ENCODE peak calls at places on chromosomes 5 and 9, in ten cellular contexts. B is fibroblast of lung, I is AG04449, W is esophagus squamous epithelium, D is endodermal cell, L is tibial artery, S is heart right ventricle, Z is neural progenitor cell, C is prostate gland, G is gastrocnemius medialis. O is an unnamed sample.
A peak's percentile ranks its signal among the peaks of the same experiment; 100 is the strongest.

GRCh38 chr5:14146725-14147124 is 3.6 kb downstream of the TRIO start:
- DNase-seq in B (peak; percentile 50), I (no peak), W (no peak), D (no peak), L (no peak), S (no peak), Z (no peak), C (no peak), G (no peak), O (no peak)

GRCh38 chr5:53419247-53419646 is 61.2 kb upstream of the FST start:
- DNase-seq in B (peak; percentile 82), I (no peak), W (no peak), D (no peak), L (no peak), S (no peak), Z (no peak), C (no peak), G (no peak), O (peak; percentile 96)

GRCh38 chr5:133884525-133885311 is 83.7 kb downstream of the C5orf15 start:
- DNase-seq in B (no peak), I (no peak), W (no peak), D (no peak), L (no peak), S (no peak), Z (no peak), C (no peak), G (no peak), O (peak; percentile 17)

GRCh38 chr9:77725051-77725702 is 77.1 kb upstream of the GNA14 start:
- DNase-seq in B (no peak), I (no peak), W (no peak), D (no peak), L (no peak), S (no peak), Z (no peak), C (no peak), G (no peak), O (no peak)

GRCh38 chr5:177371705-177372533 is 12.3 kb upstream of the SLC34A1 start:
- DNase-seq in B (no peak), I (no peak), W (no peak), D (peak; percentile 43), L (no peak), S (no peak), Z (no peak), C (no peak), G (no peak), O (no peak)

GRCh38 chr5:155455791-155456514 is 442.4 kb downstream of the KIF4B start:
- DNase-seq in B (no peak), I (no peak), W (no peak), D (no peak), L (no peak), S (no peak), Z (no peak), C (no peak), G (no peak), O (no peak)

GRCh38 chr5:7763621-7764072 is 87.3 kb downstream of the CFAP90 start:
- DNase-seq in B (no peak), I (no peak), W (no peak), D (no peak), L (no peak), S (peak; percentile 17), Z (no peak), C (peak; percentile 15), G (peak; percentile 74), O (no peak)

GRCh38 chr5:73189816-73190451 is 16.9 kb downstream of the TMEM174 start:
- DNase-seq in B (peak; percentile 81), I (peak; percentile 55), W (no peak), D (peak; percentile 70), L (no peak), S (no peak), Z (no peak), C (no peak), G (no peak), O (peak; percentile 91)

GRCh38 chr9:105444130-105444529 is 3.7 kb upstream of the FSD1L start:
- DNase-seq in B (peak; percentile 74), I (no peak), W (no peak), D (no peak), L (no peak), S (no peak), Z (no peak), C (no peak), G (peak; percentile 32), O (no peak)

GRCh38 chr9:105445203-105445881 is 2.5 kb upstream of the FSD1L start:
- DNase-seq in B (peak; percentile 51), I (no peak), W (no peak), D (no peak), L (no peak), S (peak; percentile 21), Z (no peak), C (no peak), G (peak; percentile 88), O (no peak)

GRCh38 chr9:105447386-105447813 is 434 bp upstream of the FSD1L start:
- DNase-seq in B (no peak), I (no peak), W (no peak), D (no peak), L (no peak), S (no peak), Z (no peak), C (no peak), G (no peak), O (no peak)

GRCh38 chr9:105449081-105449480 is 1.2 kb downstream of the FSD1L start:
- DNase-seq in B (peak; percentile 63), I (no peak), W (no peak), D (no peak), L (no peak), S (no peak), Z (no peak), C (no peak), G (no peak), O (peak; percentile 24)

DNA sequence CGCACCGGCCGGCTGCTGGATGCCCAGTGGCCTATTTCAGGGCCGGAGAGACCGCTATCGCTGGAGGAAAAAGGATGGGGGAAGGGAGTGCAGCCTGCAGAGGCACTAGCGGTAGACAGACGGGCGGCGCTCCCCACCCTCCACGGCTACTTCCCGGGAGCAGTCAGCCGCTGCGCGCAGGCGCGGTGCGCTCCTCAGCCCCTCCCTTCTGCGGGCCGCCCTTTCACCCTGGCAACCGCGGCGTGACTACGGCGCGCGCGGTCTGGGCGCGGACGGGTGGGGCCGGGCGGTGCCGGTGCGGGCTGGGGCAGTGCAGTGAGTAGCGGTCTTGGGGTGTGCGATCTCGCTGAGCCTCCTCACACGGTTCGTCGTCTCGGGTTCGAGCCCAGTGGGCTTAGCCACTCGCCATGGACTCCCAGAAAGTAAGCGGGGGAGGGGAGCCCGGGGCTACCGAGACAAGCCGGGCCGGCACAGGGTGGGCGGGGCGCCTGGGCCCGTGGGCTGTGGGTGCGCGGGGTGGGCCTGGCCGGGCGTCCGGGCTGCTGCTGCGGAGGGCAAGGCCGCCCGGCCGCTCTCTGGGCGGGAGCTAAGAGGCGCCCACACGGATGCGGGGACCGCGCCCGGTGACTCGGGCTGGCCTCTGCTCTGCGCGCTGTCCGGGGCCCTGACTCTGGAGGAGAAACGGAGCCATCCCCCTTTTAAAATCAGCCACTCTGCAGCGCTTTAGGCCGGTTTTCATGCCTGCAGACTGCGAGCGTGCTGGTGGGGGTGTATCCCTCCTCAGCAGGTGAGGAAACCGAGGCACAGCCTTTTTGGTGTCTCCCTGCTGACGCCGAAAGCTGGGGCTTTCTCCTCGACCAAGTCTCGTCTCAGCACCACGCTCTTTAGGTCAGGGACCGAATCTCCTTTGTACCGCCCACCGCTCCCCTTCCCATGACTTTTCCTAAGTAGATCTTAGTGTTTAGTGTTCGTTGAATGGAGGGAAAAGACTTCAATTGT is at the start of gene FSD1L:
- DNase-seq in B (peak; percentile 92), I (peak; percentile 36), W (peak; percentile 39), D (peak; percentile 96), L (peak; percentile 94), S (peak; percentile 96), Z (peak; percentile 96), C (peak; percentile 86), G (peak; percentile 88), O (peak; percentile 91)
- TF ChIP-seq CTCF in B (no peak), I (peak; percentile 31), W (peak; percentile 12), D (peak; percentile 27), L (no peak), S (peak; percentile 44), Z (peak; percentile 13), C (no peak), G (no peak), O (peak; percentile 45)

DNA sequence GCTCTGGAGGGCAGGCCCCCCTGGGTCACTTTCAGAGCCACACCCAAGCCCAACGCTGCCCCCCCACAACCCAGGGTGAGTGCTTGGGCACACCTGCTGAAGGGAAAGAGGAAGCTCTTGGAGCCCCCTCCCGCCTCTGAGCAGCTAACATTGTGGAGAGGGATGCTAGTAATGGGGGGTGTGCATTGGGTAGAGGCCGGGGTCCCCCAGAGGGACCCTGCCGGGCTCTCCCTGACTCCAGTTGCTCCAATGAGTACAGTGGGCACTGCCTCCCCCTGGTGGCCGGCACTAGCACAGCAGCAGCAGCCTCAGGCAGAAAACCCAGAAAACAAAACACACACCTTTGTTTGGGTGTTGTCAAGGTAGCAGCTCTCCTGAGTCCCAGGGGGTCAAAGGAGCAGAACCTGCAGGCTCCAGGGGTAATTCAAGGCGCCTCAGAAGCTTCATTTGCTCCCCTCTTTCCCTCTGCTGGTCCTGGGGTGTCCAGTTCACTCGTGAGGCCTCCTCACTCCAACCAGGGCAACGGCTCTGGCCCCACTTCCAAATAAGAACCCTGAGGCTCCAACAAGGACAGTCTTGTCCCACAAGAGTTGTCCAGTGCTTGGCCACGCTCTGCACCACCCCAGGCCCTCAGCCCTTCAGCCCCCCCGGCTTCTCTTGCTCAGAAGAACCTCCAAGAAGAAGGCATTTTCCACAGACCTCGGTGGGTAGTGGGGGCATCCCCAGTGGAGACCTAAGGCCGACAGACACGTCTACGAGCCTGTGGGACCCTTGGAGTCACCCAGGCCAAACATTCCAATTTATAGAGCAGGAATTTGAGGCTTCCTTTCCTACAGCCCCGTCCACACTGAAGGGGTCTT is 16.1 kb downstream of the GBGT1 start:
- DNase-seq in B (peak; percentile 25), I (no peak), W (no peak), D (peak; percentile 97), L (peak; percentile 83), S (peak; percentile 82), Z (peak; percentile 83), C (peak; percentile 72), G (no peak), O (peak; percentile 47)
- H3K4me3 ChIP-seq in B (peak overlapping the region; percentile 79), I (peak overlapping the region; percentile 79), W (peak overlapping the region; percentile 76), D (peak overlapping the region; percentile 88), L (peak overlapping the region; percentile 60), S (peak overlapping the region; percentile 65), Z (peak overlapping the region; percentile 64), C (peak overlapping the region; percentile 63), G (peak overlapping the region; percentile 74), O (peak overlapping the region; percentile 79)

DNA sequence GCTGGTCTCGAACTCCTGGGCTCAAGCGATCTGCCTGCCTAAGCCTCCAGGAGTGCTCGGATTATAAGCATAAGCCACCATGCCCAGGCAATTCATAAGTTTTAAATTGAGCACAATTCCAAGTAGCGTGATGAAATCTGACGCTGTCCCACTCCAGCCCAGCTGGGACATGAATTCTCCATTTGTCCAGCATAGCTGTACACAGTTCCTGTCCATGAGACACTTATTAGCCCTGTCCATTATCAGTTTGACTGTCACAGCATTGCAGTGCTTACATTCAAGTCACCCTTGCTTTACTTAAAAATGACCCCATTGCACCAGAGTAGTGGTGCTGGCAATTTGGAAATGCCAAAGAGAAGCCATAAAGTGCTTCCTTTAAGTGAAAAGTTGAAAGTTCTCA is 7.6 kb upstream of the SLC30A5 start:
- DNase-seq in B (no peak), I (no peak), W (no peak), D (no peak), L (no peak), S (no peak), Z (no peak), C (no peak), G (no peak), O (no peak)
- TF ChIP-seq CTCF in B (no peak), I (no peak), W (no peak), D (no peak), L (no peak), S (no peak), Z (no peak), C (no peak), G (no peak), O (no peak)

GRCh38 chr5:96124589-96124988 is 162.9 kb upstream of the ELL2 start:
- DNase-seq in B (peak; percentile 32), I (no peak), W (no peak), D (no peak), L (no peak), S (no peak), Z (no peak), C (no peak), G (no peak), O (peak; percentile 41)

GRCh38 chr5:96128204-96128864 is 166.7 kb upstream of the ELL2 start:
- DNase-seq in B (no peak), I (no peak), W (no peak), D (no peak), L (no peak), S (no peak), Z (no peak), C (no peak), G (no peak), O (no peak)

GRCh38 chr5:96123418-96123817 is 161.8 kb upstream of the ELL2 start:
- DNase-seq in B (no peak), I (no peak), W (no peak), D (no peak), L (no peak), S (no peak), Z (no peak), C (no peak), G (no peak), O (no peak)

GRCh38 chr5:96127538-96127937 is 165.9 kb upstream of the ELL2 start:
- DNase-seq in B (no peak), I (no peak), W (no peak), D (no peak), L (no peak), S (no peak), Z (no peak), C (no peak), G (no peak), O (no peak)

DNA sequence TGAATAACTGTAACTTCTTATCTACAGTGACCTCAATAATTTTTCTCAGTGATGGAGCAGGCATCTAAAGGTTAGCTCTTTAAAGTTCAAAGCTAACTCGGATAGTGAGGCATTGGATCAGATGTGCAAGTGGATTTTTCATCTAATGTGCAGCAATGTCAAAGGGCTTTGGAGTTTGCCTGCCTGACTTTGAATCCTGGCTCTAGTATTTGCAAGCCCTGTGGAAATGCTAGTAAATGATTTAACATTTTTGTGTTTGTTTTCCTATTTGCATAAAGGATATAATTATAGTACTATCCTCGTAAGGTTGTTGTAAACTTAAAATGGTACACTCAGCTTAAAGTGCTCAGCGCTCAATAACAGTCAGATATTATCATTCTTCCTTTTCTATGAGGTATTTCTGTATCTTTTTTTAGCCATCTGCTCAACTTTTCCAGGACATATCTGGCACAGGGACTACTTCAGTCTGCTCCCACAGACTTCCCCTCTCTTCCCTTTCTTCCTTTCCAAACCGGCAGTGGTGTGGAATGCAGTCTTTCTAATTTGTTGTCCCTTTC is 163.8 kb upstream of the ELL2 start:
- DNase-seq in B (peak; percentile 53), I (no peak), W (no peak), D (no peak), L (no peak), S (no peak), Z (no peak), C (no peak), G (no peak), O (peak; percentile 70)
- H3K4me3 ChIP-seq in B (no peak overlapping the region), I (no peak overlapping the region), W (no peak overlapping the region), D (no peak overlapping the region), L (no peak overlapping the region), S (no peak overlapping the region), Z (no peak overlapping the region), C (no peak overlapping the region), G (no peak overlapping the region), O (no peak overlapping the region)

O was measured in fibroblast of the aortic adventitia.